ENCODE peak calls at places on chromosomes 4 and X, in seven cellular contexts. One of them, this sample, is unnamed.

GRCh38 chr4:10034612-10035104 is 13.4 kb upstream of the SLC2A9 start:
- DNase-seq in kidney: no peak
- DNase-seq in right lobe of liver: no peak
- DNase-seq in endodermal cell: no peak
- DNase-seq in ascending aorta: no peak
- DNase-seq in CD4-positive, alpha-beta T cell: no peak
- DNase-seq in left lung: no peak
- DNase-seq in this sample: no peak

GRCh38 chr4:112516401-112517066 is 554 bp upstream of the NEUROG2 start:
- DNase-seq in CD4-positive, alpha-beta T cell: no peak
- DNase-seq in left lung: peak
- DNase-seq in endodermal cell: peak
- DNase-seq in kidney: peak
- DNase-seq in ascending aorta: no peak
- DNase-seq in right lobe of liver: no peak
- DNase-seq in this sample: no peak

GRCh38 chr4:115781528-115782146 is 668.2 kb upstream of the NDST4 start:
- DNase-seq in left lung: no peak
- DNase-seq in right lobe of liver: no peak
- DNase-seq in CD4-positive, alpha-beta T cell: no peak
- DNase-seq in kidney: no peak
- DNase-seq in ascending aorta: no peak
- DNase-seq in endodermal cell: no peak
- DNase-seq in this sample: no peak

GRCh38 chr4:85474818-85475630 is at the start of gene ARHGAP24:
- DNase-seq in kidney: peak
- DNase-seq in left lung: peak
- DNase-seq in CD4-positive, alpha-beta T cell: no peak
- DNase-seq in endodermal cell: peak
- DNase-seq in ascending aorta: peak
- DNase-seq in right lobe of liver: peak
- DNase-seq in this sample: peak

GRCh38 chr4:150123982-150124670 is 45.9 kb downstream of the DCLK2 start:
- DNase-seq in CD4-positive, alpha-beta T cell: no peak
- DNase-seq in right lobe of liver: no peak
- DNase-seq in kidney: no peak
- DNase-seq in left lung: no peak
- DNase-seq in ascending aorta: no peak
- DNase-seq in endodermal cell: no peak
- DNase-seq in this sample: no peak

GRCh38 chrX:111131572-111131971 is 35.6 kb downstream of the PAK3 start:
- DNase-seq in ascending aorta: no peak
- DNase-seq in CD4-positive, alpha-beta T cell: no peak
- DNase-seq in endodermal cell: no peak
- DNase-seq in kidney: no peak
- DNase-seq in right lobe of liver: no peak
- DNase-seq in left lung: no peak
- DNase-seq in this sample: no peak

GRCh38 chr4:53455766-53456165 is 78.3 kb downstream of the FIP1L1 start:
- DNase-seq in kidney: no peak
- DNase-seq in endodermal cell: no peak
- DNase-seq in right lobe of liver: no peak
- DNase-seq in CD4-positive, alpha-beta T cell: no peak
- DNase-seq in left lung: no peak
- DNase-seq in ascending aorta: no peak
- DNase-seq in this sample: no peak

GRCh38 chrX:17692709-17693346 is 44.5 kb upstream of the SCML1 start:
- DNase-seq in endodermal cell: peak
- DNase-seq in left lung: no peak
- DNase-seq in right lobe of liver: no peak
- DNase-seq in CD4-positive, alpha-beta T cell: no peak
- DNase-seq in kidney: no peak
- DNase-seq in ascending aorta: no peak
- DNase-seq in this sample: no peak

GRCh38 chr4:55906999-55907398 is 41.7 kb upstream of the CEP135 start:
- DNase-seq in kidney: no peak
- DNase-seq in right lobe of liver: no peak
- DNase-seq in CD4-positive, alpha-beta T cell: no peak
- DNase-seq in ascending aorta: no peak
- DNase-seq in left lung: no peak
- DNase-seq in endodermal cell: no peak
- DNase-seq in this sample: peak

GRCh38 chr4:36255575-36255974 is 11.3 kb upstream of the ARAP2 start:
- DNase-seq in ascending aorta: no peak
- DNase-seq in endodermal cell: no peak
- DNase-seq in kidney: no peak
- DNase-seq in left lung: no peak
- DNase-seq in CD4-positive, alpha-beta T cell: peak
- DNase-seq in right lobe of liver: no peak
- DNase-seq in this sample: no peak

GRCh38 chr4:89134775-89135319 is 23.5 kb downstream of the TIGD2 start:
- DNase-seq in right lobe of liver: no peak
- DNase-seq in endodermal cell: no peak
- DNase-seq in CD4-positive, alpha-beta T cell: no peak
- DNase-seq in ascending aorta: no peak
- DNase-seq in kidney: no peak
- DNase-seq in left lung: no peak
- DNase-seq in this sample: peak

GRCh38 chr4:77220841-77221613 is 64.0 kb downstream of the CCNG2 start:
- DNase-seq in kidney: no peak
- DNase-seq in endodermal cell: no peak
- DNase-seq in ascending aorta: peak
- DNase-seq in CD4-positive, alpha-beta T cell: no peak
- DNase-seq in left lung: no peak
- DNase-seq in right lobe of liver: no peak
- DNase-seq in this sample: peak

GRCh38 chr4:129532573-129532972 is 436.6 kb downstream of the C4orf33 start:
- DNase-seq in left lung: no peak
- DNase-seq in CD4-positive, alpha-beta T cell: no peak
- DNase-seq in endodermal cell: no peak
- DNase-seq in kidney: no peak
- DNase-seq in ascending aorta: no peak
- DNase-seq in right lobe of liver: no peak
- DNase-seq in this sample: no peak

GRCh38 chr4:96037705-96038104 is 197.8 kb downstream of the PDHA2 start:
- DNase-seq in left lung: no peak
- DNase-seq in kidney: no peak
- DNase-seq in endodermal cell: no peak
- DNase-seq in CD4-positive, alpha-beta T cell: no peak
- DNase-seq in ascending aorta: no peak
- DNase-seq in right lobe of liver: no peak
- DNase-seq in this sample: no peak

GRCh38 chr4:177485528-177485927 is 43.3 kb upstream of the AGA start:
- DNase-seq in CD4-positive, alpha-beta T cell: no peak
- DNase-seq in left lung: no peak
- DNase-seq in ascending aorta: no peak
- DNase-seq in endodermal cell: no peak
- DNase-seq in kidney: no peak
- DNase-seq in right lobe of liver: no peak
- DNase-seq in this sample: no peak

GRCh38 chr4:10130190-10130888 is 13.7 kb upstream of the WDR1 start:
- DNase-seq in endodermal cell: no peak
- DNase-seq in kidney: no peak
- DNase-seq in left lung: no peak
- DNase-seq in right lobe of liver: no peak
- DNase-seq in CD4-positive, alpha-beta T cell: no peak
- DNase-seq in ascending aorta: no peak
- DNase-seq in this sample: no peak

GRCh38 chr4:92014060-92014459 is 289.7 kb upstream of the GRID2 start:
- DNase-seq in endodermal cell: no peak
- DNase-seq in ascending aorta: no peak
- DNase-seq in left lung: no peak
- DNase-seq in kidney: no peak
- DNase-seq in CD4-positive, alpha-beta T cell: no peak
- DNase-seq in right lobe of liver: no peak
- DNase-seq in this sample: no peak

GRCh38 chrX:89021964-89022363 is 274.9 kb downstream of the CPXCR1 start:
- DNase-seq in kidney: no peak
- DNase-seq in ascending aorta: no peak
- DNase-seq in endodermal cell: no peak
- DNase-seq in CD4-positive, alpha-beta T cell: no peak
- DNase-seq in right lobe of liver: no peak
- DNase-seq in left lung: no peak
- DNase-seq in this sample: no peak

GRCh38 chrX:134580947-134581346 is 77.3 kb downstream of the PLAC1 start:
- DNase-seq in kidney: no peak
- DNase-seq in CD4-positive, alpha-beta T cell: no peak
- DNase-seq in endodermal cell: no peak
- DNase-seq in left lung: no peak
- DNase-seq in right lobe of liver: no peak
- DNase-seq in ascending aorta: no peak
- DNase-seq in this sample: no peak

GRCh38 chrX:78092296-78092695 is 11.8 kb upstream of the PGK1 start:
- DNase-seq in CD4-positive, alpha-beta T cell: no peak
- DNase-seq in kidney: no peak
- DNase-seq in left lung: no peak
- DNase-seq in ascending aorta: no peak
- DNase-seq in right lobe of liver: no peak
- DNase-seq in endodermal cell: peak
- DNase-seq in this sample: peak

GRCh38 chrX:107146670-107147069 is 28.0 kb upstream of the RBM41 start:
- DNase-seq in right lobe of liver: no peak
- DNase-seq in endodermal cell: no peak
- DNase-seq in left lung: no peak
- DNase-seq in CD4-positive, alpha-beta T cell: no peak
- DNase-seq in ascending aorta: no peak
- DNase-seq in kidney: no peak
- DNase-seq in this sample: no peak

GRCh38 chr4:79598801-79599200 is 190.8 kb upstream of the GK2 start:
- DNase-seq in kidney: no peak
- DNase-seq in CD4-positive, alpha-beta T cell: no peak
- DNase-seq in ascending aorta: peak
- DNase-seq in endodermal cell: no peak
- DNase-seq in left lung: no peak
- DNase-seq in right lobe of liver: no peak
- DNase-seq in this sample: no peak

GRCh38 chr4:165726831-165727230 is 146.2 kb upstream of the TLL1 start:
- DNase-seq in kidney: no peak
- DNase-seq in right lobe of liver: no peak
- DNase-seq in left lung: no peak
- DNase-seq in CD4-positive, alpha-beta T cell: no peak
- DNase-seq in endodermal cell: no peak
- DNase-seq in ascending aorta: no peak
- DNase-seq in this sample: no peak

GRCh38 chrX:152640039-152640818 is 2.5 kb downstream of the GABRQ start:
- DNase-seq in right lobe of liver: no peak
- DNase-seq in kidney: no peak
- DNase-seq in left lung: no peak
- DNase-seq in ascending aorta: no peak
- DNase-seq in endodermal cell: no peak
- DNase-seq in CD4-positive, alpha-beta T cell: no peak
- DNase-seq in this sample: peak

DNA sequence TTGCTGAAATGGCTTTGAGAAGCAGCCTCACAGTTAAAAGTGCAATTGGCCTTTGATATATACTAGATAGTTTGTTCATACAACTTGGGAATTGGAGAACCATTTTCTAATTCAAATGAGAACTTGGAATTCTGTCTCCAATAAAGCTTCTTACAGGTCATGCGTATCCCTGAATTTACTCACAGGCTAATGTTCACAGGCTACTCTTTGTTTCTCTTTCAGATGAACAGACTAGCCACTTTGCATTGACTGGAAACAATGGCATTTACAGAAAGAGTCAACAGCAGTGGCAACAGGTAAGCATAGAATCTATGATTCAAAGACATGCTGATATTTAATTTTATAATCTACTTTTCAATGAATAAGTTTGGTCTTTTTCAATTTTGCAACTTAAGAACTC is 13.5 kb downstream of the AFF1 start:
- DNase-seq in kidney: no peak
- DNase-seq in left lung: no peak
- DNase-seq in CD4-positive, alpha-beta T cell: no peak
- DNase-seq in ascending aorta: no peak
- DNase-seq in right lobe of liver: no peak
- DNase-seq in endodermal cell: no peak
- DNase-seq in this sample: no peak
- H3K27ac ChIP-seq in kidney: no peak
- H3K27ac ChIP-seq in left lung: no peak
- H3K27ac ChIP-seq in CD4-positive, alpha-beta T cell: no peak
- H3K27ac ChIP-seq in ascending aorta: no peak
- H3K27ac ChIP-seq in right lobe of liver: no peak
- H3K27ac ChIP-seq in endodermal cell: no peak
- H3K27ac ChIP-seq in this sample: no peak

GRCh38 chr4:84474107-84474506 is 25.0 kb downstream of the NKX6-1 start:
- DNase-seq in left lung: no peak
- DNase-seq in right lobe of liver: no peak
- DNase-seq in kidney: no peak
- DNase-seq in CD4-positive, alpha-beta T cell: no peak
- DNase-seq in ascending aorta: no peak
- DNase-seq in endodermal cell: no peak
- DNase-seq in this sample: no peak
- TF ChIP-seq CTCF in left lung: no peak
- TF ChIP-seq CTCF in right lobe of liver: no peak
- TF ChIP-seq CTCF in kidney: no peak
- TF ChIP-seq CTCF in CD4-positive, alpha-beta T cell: no peak
- TF ChIP-seq CTCF in ascending aorta: no peak
- TF ChIP-seq CTCF in endodermal cell: no peak
- TF ChIP-seq CTCF in this sample: no peak

DNA sequence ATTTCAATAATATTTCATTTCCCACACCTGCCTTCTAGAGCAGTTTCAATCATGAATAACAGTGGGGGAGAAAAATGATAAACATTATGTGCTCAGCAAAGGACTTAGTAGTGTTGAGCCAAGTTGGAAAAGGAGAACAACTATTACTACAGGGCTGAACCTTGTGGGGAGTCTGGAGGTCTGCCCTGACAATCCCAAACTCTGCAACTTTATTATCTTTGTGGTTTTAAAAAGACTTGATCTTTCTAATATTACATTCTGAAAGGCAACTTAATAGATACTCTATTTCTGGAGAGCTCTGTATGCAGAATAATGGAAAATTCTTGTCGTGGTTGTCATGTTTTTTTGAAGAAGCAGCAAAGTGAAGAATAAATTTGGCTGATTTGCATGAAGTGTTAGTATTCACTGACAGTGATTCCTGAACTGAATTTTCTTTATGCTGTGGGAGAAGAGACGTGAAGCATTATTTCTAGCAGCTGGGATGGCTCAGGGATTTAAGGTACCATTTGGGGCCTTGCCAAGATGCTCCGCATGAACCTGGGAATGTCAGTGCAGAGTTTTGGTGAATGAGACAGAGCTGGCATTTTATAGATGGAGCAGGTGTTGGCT is 116.2 kb downstream of the SPCS3 start:
- DNase-seq in left lung: no peak
- DNase-seq in kidney: no peak
- DNase-seq in CD4-positive, alpha-beta T cell: no peak
- DNase-seq in ascending aorta: no peak
- DNase-seq in endodermal cell: no peak
- DNase-seq in right lobe of liver: no peak
- DNase-seq in this sample: no peak
- H3K27ac ChIP-seq in left lung: no peak
- H3K27ac ChIP-seq in kidney: no peak
- H3K27ac ChIP-seq in CD4-positive, alpha-beta T cell: no peak
- H3K27ac ChIP-seq in ascending aorta: no peak
- H3K27ac ChIP-seq in endodermal cell: no peak
- H3K27ac ChIP-seq in right lobe of liver: no peak
- H3K27ac ChIP-seq in this sample: no peak

DNA sequence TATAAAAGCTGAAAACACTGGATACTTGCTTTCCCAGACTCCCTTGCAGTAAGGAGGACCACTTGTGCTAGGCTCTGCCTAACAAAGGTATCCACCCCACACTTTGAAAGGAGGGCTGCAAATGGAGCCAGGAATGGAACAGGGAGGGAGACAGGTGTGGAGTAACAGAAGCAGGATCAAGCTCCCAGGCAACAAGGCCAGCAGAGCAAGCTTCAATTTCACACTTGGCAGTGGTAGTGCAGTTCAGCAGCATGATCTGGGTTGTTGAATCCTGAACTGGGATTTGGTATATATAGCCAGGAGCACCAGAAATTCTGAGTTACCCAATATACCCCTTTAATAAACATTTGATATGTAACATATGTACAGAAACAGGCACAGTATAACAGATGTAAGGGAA is 9.8 kb downstream of the LAMP2 start:
- DNase-seq in right lobe of liver: no peak
- DNase-seq in endodermal cell: no peak
- DNase-seq in kidney: no peak
- DNase-seq in left lung: no peak
- DNase-seq in ascending aorta: no peak
- DNase-seq in CD4-positive, alpha-beta T cell: no peak
- DNase-seq in this sample: no peak
- TF ChIP-seq CTCF in right lobe of liver: no peak
- TF ChIP-seq CTCF in endodermal cell: no peak
- TF ChIP-seq CTCF in kidney: no peak
- TF ChIP-seq CTCF in left lung: no peak
- TF ChIP-seq CTCF in ascending aorta: no peak
- TF ChIP-seq CTCF in CD4-positive, alpha-beta T cell: no peak
- TF ChIP-seq CTCF in this sample: no peak